ENCODE peak calls at places on chromosomes 1 and 21, in nine cellular contexts. G is amygdala; B is dorsolateral prefrontal cortex; N is stimulated activated CD8-positive, alpha-beta memory T cell treated with anti-CD3 and anti-CD28 coated beads, Interleukin-2, amount 100 ng/mL, for 1 hour; V is Calu3; X is SW480; L is A549; Q is AG04450; I is A172. R is an unnamed sample.

GRCh38 chr1:54681396-54681795 is 34.3 kb upstream of the TTC4 start:
- DNase-seq in Q (no peak), I (no peak), L (peak), V (no peak), B (no peak), G (no peak), N (no peak), X (peak), R (no peak)

GRCh38 chr21:33300701-33301631 is 23.8 kb upstream of the IFNAR1 start:
- DNase-seq in L (no peak), Q (no peak), X (no peak), B (no peak), V (no peak), G (no peak), N (no peak), I (peak), R (no peak)

GRCh38 chr1:50603274-50604271 is 180.3 kb upstream of the DMRTA2 start:
- DNase-seq in Q (no peak), X (peak), I (peak), V (no peak), G (no peak), L (peak), N (no peak), B (no peak), R (no peak)

GRCh38 chr1:8794605-8795004 is 22.8 kb downstream of the RERE start:
- DNase-seq in Q (no peak), V (peak), N (no peak), I (no peak), B (no peak), X (no peak), G (no peak), L (no peak), R (no peak)

GRCh38 chr21:42021751-42022430 is 11.7 kb upstream of the ZBTB21 start:
- DNase-seq in X (no peak), I (no peak), V (no peak), G (no peak), B (no peak), Q (no peak), N (no peak), L (no peak), R (no peak)

GRCh38 chr1:3219725-3220467 is 150.9 kb downstream of the PRDM16 start:
- DNase-seq in B (no peak), L (no peak), X (no peak), Q (no peak), G (no peak), I (no peak), N (no peak), V (no peak), R (no peak)

GRCh38 chr1:201585901-201586300 is 47.0 kb downstream of the NAV1 start:
- DNase-seq in I (no peak), V (no peak), X (no peak), N (no peak), Q (no peak), G (no peak), L (no peak), B (no peak), R (no peak)

GRCh38 chr1:3366181-3367051 is 88.0 kb upstream of the ARHGEF16 start:
- DNase-seq in L (no peak), G (no peak), N (no peak), I (no peak), B (peak), Q (no peak), X (no peak), V (peak), R (no peak)

GRCh38 chr1:90067194-90067593 is 72.3 kb downstream of the ZNF326 start:
- DNase-seq in Q (no peak), I (no peak), B (no peak), G (no peak), X (no peak), N (no peak), V (no peak), L (no peak), R (no peak)